ENCODE peak calls at places on chromosomes 2 and 18, in nine cellular contexts. F, J, Y, H, M, L, S, I and P are unnamed samples.

GRCh38 chr2:175111200-175111657 is 56.8 kb downstream of the ATF2 start:
- DNase-seq in F (no peak), J (peak; percentile 62), Y (no peak), H (peak; percentile 16), M (no peak), L (no peak), S (no peak), I (no peak), P (no peak)

GRCh38 chr18:5779922-5780321 is 115.4 kb downstream of the TMEM200C start:
- DNase-seq in F (no peak), J (no peak), Y (no peak), H (no peak), M (no peak), L (no peak), S (no peak), I (no peak), P (no peak)

GRCh38 chr2:72576861-72577260 is 249.0 kb downstream of the EXOC6B start:
- DNase-seq in F (no peak), J (no peak), Y (no peak), H (no peak), M (no peak), L (no peak), S (no peak), I (no peak), P (no peak)

GRCh38 chr18:32930695-32931301 is 158.0 kb upstream of the KLHL14 start:
- DNase-seq in F (no peak), J (peak; percentile 59), Y (no peak), H (peak; percentile 6), M (no peak), L (no peak), S (no peak), I (no peak), P (no peak)

GRCh38 chr2:226048625-226049024 is 649.1 kb downstream of the NYAP2 start:
- DNase-seq in F (no peak), J (no peak), Y (no peak), H (peak; percentile 10), M (no peak), L (no peak), S (no peak), I (no peak), P (peak; percentile 7)

GRCh38 chr2:160087854-160088745 is 25.7 kb upstream of the PLA2R1 start:
- DNase-seq in F (no peak), J (peak; percentile 45), Y (no peak), H (peak; percentile 35), M (no peak), L (no peak), S (no peak), I (no peak), P (no peak)

GRCh38 chr2:28358668-28359201 is 33.9 kb upstream of the FOSL2 start:
- DNase-seq in F (no peak), J (no peak), Y (no peak), H (no peak), M (no peak), L (no peak), S (no peak), I (peak; percentile 21), P (no peak)

GRCh38 chr18:47343291-47343690 is 91.8 kb upstream of the SKOR2 start:
- DNase-seq in F (no peak), J (no peak), Y (no peak), H (no peak), M (no peak), L (no peak), S (no peak), I (no peak), P (no peak)

GRCh38 chr2:148927010-148927409 is 52.0 kb downstream of the KIF5C start:
- DNase-seq in F (no peak), J (peak; percentile 6), Y (peak; percentile 20), H (no peak), M (peak; percentile 45), L (peak; percentile 44), S (no peak), I (peak; percentile 22), P (peak; percentile 13)

GRCh38 chr2:127726158-127726880 is 25.0 kb downstream of the SFT2D3 start:
- DNase-seq in F (no peak), J (no peak), Y (no peak), H (no peak), M (no peak), L (no peak), S (no peak), I (no peak), P (no peak)

GRCh38 chr2:26873584-26873983 is 25.7 kb downstream of the DPYSL5 start:
- DNase-seq in F (no peak), J (no peak), Y (no peak), H (no peak), M (no peak), L (no peak), S (no peak), I (no peak), P (no peak)

GRCh38 chr2:174675615-174676014 is 78.0 kb upstream of the WIPF1 start:
- DNase-seq in F (no peak), J (no peak), Y (no peak), H (no peak), M (no peak), L (no peak), S (no peak), I (no peak), P (no peak)

GRCh38 chr2:126643431-126643830 is 12.5 kb upstream of the GYPC start:
- DNase-seq in F (no peak), J (no peak), Y (no peak), H (no peak), M (no peak), L (no peak), S (no peak), I (no peak), P (no peak)
- H3K4me3 ChIP-seq in F (no peak overlapping the region), J (no peak overlapping the region), Y (no peak overlapping the region), H (no peak overlapping the region), M (no peak overlapping the region), L (no peak overlapping the region), S (no peak overlapping the region), I (no peak overlapping the region), P (no peak overlapping the region)

GRCh38 chr2:109174214-109174613 is 45.2 kb downstream of the SH3RF3 start:
- DNase-seq in F (no peak), J (no peak), Y (no peak), H (no peak), M (no peak), L (no peak), S (no peak), I (peak; percentile 19), P (no peak)

GRCh38 chr2:109173311-109174171 is 44.5 kb downstream of the SH3RF3 start:
- DNase-seq in F (no peak), J (no peak), Y (peak; percentile 70), H (no peak), M (peak; percentile 78), L (peak; percentile 63), S (peak; percentile 90), I (no peak), P (peak; percentile 29)

GRCh38 chr2:109171444-109172334 is 42.7 kb downstream of the SH3RF3 start:
- DNase-seq in F (no peak), J (no peak), Y (peak; percentile 42), H (no peak), M (peak; percentile 62), L (peak; percentile 54), S (peak; percentile 82), I (no peak), P (peak; percentile 18)

GRCh38 chr2:109170645-109171044 is 41.6 kb downstream of the SH3RF3 start:
- DNase-seq in F (no peak), J (no peak), Y (no peak), H (no peak), M (no peak), L (no peak), S (no peak), I (no peak), P (no peak)

DNA sequence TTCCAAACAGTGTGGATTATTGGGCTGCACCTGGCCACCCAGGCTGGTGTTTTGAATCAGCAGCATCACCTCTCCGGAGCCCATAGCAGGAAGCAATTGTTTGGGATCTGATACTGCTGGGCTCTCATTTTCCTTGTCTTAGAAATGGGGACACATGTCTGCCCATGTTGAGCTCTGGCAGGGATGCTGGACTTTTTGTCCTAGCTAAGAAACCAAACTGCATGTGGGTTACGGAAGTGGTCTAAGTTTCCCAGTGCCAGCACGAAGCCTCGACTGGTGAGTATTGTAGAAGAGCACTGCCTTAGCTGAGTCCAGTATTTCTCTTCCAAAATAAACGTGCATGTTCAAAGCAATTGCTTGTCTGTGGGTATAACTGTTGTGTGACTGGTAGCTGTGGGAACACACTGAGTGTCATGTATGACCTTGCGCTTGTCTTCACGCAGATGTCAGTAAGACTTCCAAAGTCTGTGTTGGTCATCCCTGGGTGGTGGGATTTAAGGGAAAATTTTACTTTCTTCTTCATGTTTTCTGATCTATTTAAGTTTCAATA is 43.6 kb downstream of the SH3RF3 start:
- DNase-seq in F (no peak), J (no peak), Y (no peak), H (no peak), M (no peak), L (no peak), S (no peak), I (no peak), P (no peak)
- H3K4me1 ChIP-seq in F (peaks cover 22% of the 10 kb centered on the region), J (peaks cover 17% of the 10 kb centered on the region), Y (peaks cover 66% of the 10 kb centered on the region), H (no peaks in the 10 kb centered on the region), M (peaks cover 54% of the 10 kb centered on the region), L (peaks cover 10% of the 10 kb centered on the region), S (peaks cover 57% of the 10 kb centered on the region), I (peaks cover 24% of the 10 kb centered on the region), P (peaks cover 12% of the 10 kb centered on the region)

GRCh38 chr2:65566617-65567016 is 134.2 kb upstream of the SPRED2 start:
- DNase-seq in F (no peak), J (peak; percentile 34), Y (no peak), H (no peak), M (no peak), L (no peak), S (no peak), I (no peak), P (no peak)
- H3K4me3 ChIP-seq in F (peak overlapping the region; percentile 26), J (peak overlapping the region; percentile 22), Y (peak overlapping the region; percentile 2), H (no peak overlapping the region), M (peak overlapping the region; percentile 24), L (no peak overlapping the region), S (no peak overlapping the region), I (no peak overlapping the region), P (no peak overlapping the region)

GRCh38 chr18:46158498-46158897 is 54.3 kb downstream of the HAUS1 start:
- DNase-seq in F (no peak), J (no peak), Y (no peak), H (no peak), M (no peak), L (no peak), S (no peak), I (no peak), P (no peak)

GRCh38 chr18:46155652-46156051 is 51.5 kb downstream of the HAUS1 start:
- DNase-seq in F (no peak), J (no peak), Y (no peak), H (no peak), M (no peak), L (no peak), S (no peak), I (peak; percentile 30), P (no peak)

GRCh38 chr18:46156124-46156745 is 52.0 kb downstream of the HAUS1 start:
- DNase-seq in F (no peak), J (no peak), Y (no peak), H (no peak), M (no peak), L (no peak), S (no peak), I (peak; percentile 16), P (peak; percentile 26)

GRCh38 chr18:46160050-46160798 is 56.0 kb downstream of the HAUS1 start:
- DNase-seq in F (no peak), J (peak; percentile 48), Y (no peak), H (no peak), M (no peak), L (no peak), S (no peak), I (no peak), P (peak; percentile 40)

DNA sequence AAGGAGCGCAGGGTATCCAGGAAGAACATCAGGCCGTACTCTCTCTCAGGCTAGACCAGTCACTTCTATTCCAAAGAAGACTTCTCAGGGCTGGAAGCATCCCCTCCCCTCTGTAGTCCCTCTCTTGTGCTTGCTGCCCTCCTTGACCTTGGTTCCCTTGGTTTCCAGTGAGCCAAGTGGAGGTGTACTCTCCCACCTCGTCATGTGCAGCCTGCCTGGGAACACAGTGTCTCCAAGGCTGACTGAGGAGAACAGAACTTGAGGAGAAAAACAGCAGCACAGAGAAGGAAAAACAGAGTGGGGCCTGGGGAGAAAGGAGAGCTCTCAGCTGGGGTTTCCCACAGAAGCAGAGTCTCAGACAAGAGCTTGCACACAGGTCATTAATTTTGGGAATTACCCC is 52.7 kb downstream of the HAUS1 start:
- DNase-seq in F (no peak), J (no peak), Y (no peak), H (no peak), M (no peak), L (no peak), S (no peak), I (no peak), P (peak; percentile 83)
- H3K4me1 ChIP-seq in F (peaks cover 44% of the 10 kb centered on the region), J (peaks cover 18% of the 10 kb centered on the region), Y (peaks cover 24% of the 10 kb centered on the region), H (peaks cover 67% of the 10 kb centered on the region), M (peaks cover 18% of the 10 kb centered on the region), L (no peaks in the 10 kb centered on the region), S (peaks cover 17% of the 10 kb centered on the region), I (peaks cover 79% of the 10 kb centered on the region), P (peaks cover 53% of the 10 kb centered on the region)